ENCODE peak calls at places on chromosomes 3 and 15, in eight cellular contexts. G is H7, S is NCI-H1105 treated with DMSO at 0.1 percent for 48 hours, R is AG08396, L is NCI-H1092 treated with DMSO at 0.1 percent for 48 hours, K is neural progenitor cell, E is SW480, Q is NCI-H510A treated with DMSO at 0.1 percent for 48 hours. H is an unnamed sample.
A peak's percentile ranks its signal among the peaks of the same experiment; 100 is the strongest.

GRCh38 chr15:79084308-79084968 is 6.1 kb downstream of the RASGRF1 start:
- DNase-seq in G (no peak), S (no peak), R (no peak), L (peak; percentile 82), K (no peak), E (no peak), Q (peak; percentile 16), H (no peak)

GRCh38 chr15:100968043-100968966 is 49.1 kb downstream of the LRRK1 start:
- DNase-seq in G (no peak), S (no peak), R (peak; percentile 56), L (no peak), K (no peak), E (no peak), Q (no peak), H (no peak)

GRCh38 chr3:124532071-124532470 is 198.2 kb upstream of the UMPS start:
- DNase-seq in G (no peak), S (no peak), R (no peak), L (no peak), K (no peak), E (no peak), Q (no peak), H (no peak)

GRCh38 chr3:70531063-70531657 is 218.7 kb upstream of the MDFIC2 start:
- DNase-seq in G (no peak), S (peak; percentile 13), R (peak; percentile 12), L (peak; percentile 5), K (peak; percentile 25), E (peak; percentile 23), Q (peak; percentile 24), H (no peak)

GRCh38 chr3:42290966-42291714 is 25.2 kb upstream of the CCK start:
- DNase-seq in G (no peak), S (no peak), R (no peak), L (no peak), K (no peak), E (no peak), Q (no peak), H (no peak)

GRCh38 chr3:122785231-122785630 is 8.4 kb downstream of the HSPBAP1 start:
- DNase-seq in G (no peak), S (no peak), R (no peak), L (no peak), K (no peak), E (no peak), Q (no peak), H (no peak)

GRCh38 chr3:41176554-41176953 is 22.8 kb upstream of the CTNNB1 start:
- DNase-seq in G (no peak), S (no peak), R (no peak), L (no peak), K (no peak), E (no peak), Q (no peak), H (no peak)

GRCh38 chr3:119579366-119580147 is at the start of gene ADPRH:
- DNase-seq in G (peak; percentile 92), S (peak; percentile 52), R (peak; percentile 83), L (peak; percentile 31), K (peak; percentile 87), E (peak; percentile 79), Q (peak; percentile 10), H (peak; percentile 91)

GRCh38 chr3:177603137-177603603 is 405.9 kb upstream of the TBL1XR1 start:
- DNase-seq in G (no peak), S (no peak), R (no peak), L (no peak), K (no peak), E (no peak), Q (no peak), H (no peak)

GRCh38 chr15:99504823-99505551 is 60.8 kb upstream of the MEF2A start:
- DNase-seq in G (no peak), S (no peak), R (no peak), L (no peak), K (no peak), E (peak; percentile 37), Q (no peak), H (no peak)

GRCh38 chr15:59313703-59314332 is 58.9 kb downstream of the MYO1E start:
- DNase-seq in G (no peak), S (peak; percentile 98), R (no peak), L (peak; percentile 74), K (no peak), E (no peak), Q (peak; percentile 41), H (peak; percentile 96)

GRCh38 chr3:39435006-39435748 is 28.7 kb downstream of the RPSA start:
- DNase-seq in G (no peak), S (no peak), R (no peak), L (no peak), K (no peak), E (no peak), Q (no peak), H (no peak)

GRCh38 chr3:32374788-32375595 is 16.7 kb upstream of the CMTM7 start:
- DNase-seq in G (peak; percentile 57), S (peak; percentile 44), R (peak; percentile 38), L (peak; percentile 27), K (peak; percentile 79), E (peak; percentile 68), Q (peak; percentile 54), H (peak; percentile 61)

GRCh38 chr3:138332472-138333073 is 2.9 kb upstream of the NME9 start:
- DNase-seq in G (peak; percentile 56), S (peak; percentile 35), R (peak; percentile 61), L (peak; percentile 14), K (peak; percentile 25), E (peak; percentile 39), Q (no peak), H (no peak)

GRCh38 chr3:40518848-40519247 is 5.9 kb upstream of the ZNF621 start:
- DNase-seq in G (no peak), S (no peak), R (no peak), L (no peak), K (no peak), E (no peak), Q (no peak), H (no peak)

GRCh38 chr15:39797407-39797806 is 14.8 kb upstream of the FSIP1 start:
- DNase-seq in G (no peak), S (no peak), R (no peak), L (no peak), K (no peak), E (no peak), Q (no peak), H (no peak)

GRCh38 chr3:48564022-48564421 is 441 bp upstream of the UCN2 start:
- DNase-seq in G (peak; percentile 61), S (no peak), R (peak; percentile 81), L (no peak), K (no peak), E (peak; percentile 93), Q (no peak), H (no peak)

GRCh38 chr3:23004971-23005370 is 198.2 kb upstream of the UBE2E2 start:
- DNase-seq in G (no peak), S (no peak), R (peak; percentile 46), L (no peak), K (no peak), E (peak; percentile 75), Q (no peak), H (no peak)

GRCh38 chr15:39934415-39935044 is 615 bp downstream of the EIF2AK4 start:
- DNase-seq in G (no peak), S (no peak), R (no peak), L (no peak), K (peak; percentile 44), E (peak; percentile 16), Q (no peak), H (no peak)

GRCh38 chr15:71291723-71292122 is 176.5 kb downstream of the THSD4 start:
- DNase-seq in G (no peak), S (no peak), R (no peak), L (no peak), K (no peak), E (no peak), Q (no peak), H (no peak)